ENCODE peak calls at places on chromosomes 4 and X, in eight cellular contexts. H is mucosa of gallbladder; V is NCI-H1105; B is GM20000; Y is ecto neural progenitor cell; G is left ventricle myocardium superior; R is activated T-cell treated with anti-CD3 and anti-CD28 coated beads, Interleukin-2, amount 50 U/mL, for 1 hour; A is sciatic nerve. C is an unnamed sample.

GRCh38 chr4:110071466-110071865 is 126.9 kb downstream of the ELOVL6 start:
- DNase-seq in H (no peak), V (no peak), B (no peak), Y (no peak), G (peak; percentile 40), R (no peak), A (no peak), C (no peak)

GRCh38 chr4:82601242-82602015 is 39.6 kb upstream of the TMEM150C start:
- DNase-seq in H (no peak), V (no peak), B (no peak), Y (no peak), G (no peak), R (no peak), A (no peak), C (no peak)

GRCh38 chr4:173935622-173936405 is 347.7 kb downstream of the FBXO8 start:
- DNase-seq in H (no peak), V (no peak), B (no peak), Y (no peak), G (no peak), R (no peak), A (no peak), C (no peak)

GRCh38 chr4:113468165-113469022 is 293.1 kb downstream of the CAMK2D start:
- DNase-seq in H (peak; percentile 88), V (no peak), B (no peak), Y (no peak), G (peak; percentile 60), R (no peak), A (peak; percentile 74), C (peak; percentile 67)

GRCh38 chr4:108029321-108029720 is 39.6 kb downstream of the HADH start:
- DNase-seq in H (no peak), V (no peak), B (no peak), Y (no peak), G (no peak), R (peak; percentile 41), A (no peak), C (peak; percentile 78)

GRCh38 chr4:33512397-33512796 is 2731.9 kb downstream of the ARAP2 start:
- DNase-seq in H (no peak), V (no peak), B (no peak), Y (no peak), G (no peak), R (no peak), A (no peak), C (no peak)

GRCh38 chr4:4524364-4524763 is 17.5 kb downstream of the STX18 start:
- DNase-seq in H (no peak), V (no peak), B (peak; percentile 73), Y (peak; percentile 54), G (no peak), R (peak; percentile 26), A (no peak), C (peak; percentile 75)

GRCh38 chr4:72569719-72570235 is 756 bp upstream of the ADAMTS3 start:
- DNase-seq in H (no peak), V (no peak), B (no peak), Y (peak; percentile 51), G (no peak), R (no peak), A (no peak), C (no peak)

GRCh38 chrX:18931972-18932371 is 51.9 kb downstream of the PHKA2 start:
- DNase-seq in H (no peak), V (peak; percentile 0), B (no peak), Y (no peak), G (no peak), R (no peak), A (no peak), C (no peak)

GRCh38 chr4:150948710-150949109 is 66.4 kb downstream of the LRBA start:
- DNase-seq in H (no peak), V (no peak), B (no peak), Y (no peak), G (no peak), R (no peak), A (no peak), C (no peak)

GRCh38 chrX:68190799-68191198 is 242.5 kb downstream of the OPHN1 start:
- DNase-seq in H (no peak), V (no peak), B (no peak), Y (no peak), G (no peak), R (no peak), A (no peak), C (no peak)

GRCh38 chrX:119622356-119623232 is 16.4 kb upstream of the NKRF start:
- DNase-seq in H (no peak), V (no peak), B (no peak), Y (no peak), G (peak; percentile 37), R (no peak), A (no peak), C (no peak)

GRCh38 chr4:99817310-99817885 is 771 bp downstream of the DAPP1 start:
- DNase-seq in H (no peak), V (no peak), B (peak; percentile 27), Y (no peak), G (no peak), R (no peak), A (no peak), C (no peak)

GRCh38 chr4:153045111-153045982 is 109.2 kb downstream of the FHDC1 start:
- DNase-seq in H (no peak), V (no peak), B (no peak), Y (no peak), G (no peak), R (no peak), A (no peak), C (no peak)